ENCODE peak calls at places on chromosome 9, in nine cellular contexts. N is ureter; C is COLO829; X is pancreas; A is pons; J is ovary; V is activated CD4-positive, CD25-positive, alpha-beta regulatory T cell treated with anti-CD3 and anti-CD28 coated beads, Interleukin-2, amount 50 U/mL, for 16 hours; M is bronchial epithelial cell; D is progenitor cell of endocrine pancreas. L is an unnamed sample.

GRCh38 chr9:35903049-35903448 is 3.0 kb upstream of the HRCT1 start:
- DNase-seq in N (no peak), C (peak; percentile 76), X (no peak), A (peak; percentile 72), J (no peak), V (no peak), M (peak; percentile 74), D (no peak), L (no peak)

GRCh38 chr9:110427497-110428104 is 89.9 kb upstream of the TXNDC8 start:
- DNase-seq in N (no peak), C (peak; percentile 27), X (peak; percentile 70), A (peak; percentile 28), J (peak; percentile 26), V (no peak), M (peak; percentile 26), D (no peak), L (peak; percentile 72)

GRCh38 chr9:95296761-95297160 is 20.7 kb downstream of the FANCC start:
- DNase-seq in N (no peak), C (no peak), X (no peak), A (no peak), J (no peak), V (no peak), M (no peak), D (no peak), L (no peak)

GRCh38 chr9:69594180-69594579 is 78.0 kb downstream of the APBA1 start:
- DNase-seq in N (no peak), C (no peak), X (no peak), A (no peak), J (no peak), V (no peak), M (no peak), D (no peak), L (no peak)

GRCh38 chr9:27110181-27110580 is 1.2 kb downstream of the TEK start:
- DNase-seq in N (no peak), C (no peak), X (no peak), A (no peak), J (no peak), V (no peak), M (no peak), D (no peak), L (no peak)

GRCh38 chr9:74379718-74380117 is 117.4 kb upstream of the RORB start:
- DNase-seq in N (no peak), C (peak; percentile 49), X (no peak), A (peak; percentile 20), J (no peak), V (no peak), M (peak; percentile 71), D (peak; percentile 12), L (no peak)

GRCh38 chr9:122213589-122214413 is 15.0 kb downstream of the LHX6 start:
- DNase-seq in N (no peak), C (peak; percentile 83), X (peak; percentile 82), A (no peak), J (peak; percentile 32), V (no peak), M (peak; percentile 67), D (peak; percentile 73), L (peak; percentile 64)

GRCh38 chr9:37974506-37975173 is 70.7 kb upstream of the SLC25A51 start:
- DNase-seq in N (no peak), C (no peak), X (peak; percentile 33), A (no peak), J (no peak), V (no peak), M (peak; percentile 84), D (no peak), L (peak; percentile 72)

GRCh38 chr9:123723135-123723875 is 206.6 kb downstream of the DENND1A start:
- DNase-seq in N (no peak), C (no peak), X (no peak), A (no peak), J (no peak), V (no peak), M (no peak), D (no peak), L (no peak)

GRCh38 chr9:105006514-105006913 is 78.6 kb upstream of the ABCA1 start:
- DNase-seq in N (no peak), C (no peak), X (no peak), A (no peak), J (no peak), V (no peak), M (no peak), D (no peak), L (no peak)

GRCh38 chr9:120412425-120412951 is 167.5 kb downstream of the CDK5RAP2 start:
- DNase-seq in N (no peak), C (no peak), X (no peak), A (no peak), J (no peak), V (no peak), M (peak; percentile 54), D (no peak), L (no peak)

GRCh38 chr9:78574354-78575036 is 277.6 kb downstream of the PSAT1 start:
- DNase-seq in N (no peak), C (no peak), X (no peak), A (no peak), J (no peak), V (no peak), M (peak; percentile 3), D (no peak), L (no peak)

GRCh38 chr9:14027114-14027812 is 286.7 kb downstream of the NFIB start:
- DNase-seq in N (no peak), C (no peak), X (no peak), A (no peak), J (no peak), V (no peak), M (no peak), D (no peak), L (peak; percentile 17)

GRCh38 chr9:29691758-29692407 is 2118.6 kb upstream of the C9orf72 start:
- DNase-seq in N (no peak), C (no peak), X (no peak), A (peak; percentile 16), J (no peak), V (no peak), M (peak; percentile 50), D (no peak), L (no peak)

GRCh38 chr9:81588148-81588874 is 101.0 kb downstream of the TLE1 start:
- DNase-seq in N (peak; percentile 55), C (no peak), X (peak; percentile 68), A (no peak), J (no peak), V (no peak), M (peak; percentile 92), D (peak; percentile 17), L (peak; percentile 79)

GRCh38 chr9:130694205-130694604 is 625 bp downstream of the EXOSC2 start:
- DNase-seq in N (no peak), C (no peak), X (no peak), A (no peak), J (no peak), V (no peak), M (no peak), D (no peak), L (no peak)

GRCh38 chr9:84711936-84712335 is 42.4 kb downstream of the NTRK2 start:
- DNase-seq in N (peak; percentile 73), C (peak; percentile 83), X (no peak), A (peak; percentile 74), J (no peak), V (no peak), M (peak; percentile 90), D (no peak), L (peak; percentile 81)

GRCh38 chr9:124006448-124007156 is 5.0 kb upstream of the LHX2 start:
- DNase-seq in N (no peak), C (no peak), X (no peak), A (peak; percentile 49), J (no peak), V (no peak), M (no peak), D (no peak), L (no peak)

GRCh38 chr9:83544002-83544698 is 5.9 kb upstream of the FRMD3 start:
- DNase-seq in N (peak; percentile 48), C (peak; percentile 85), X (no peak), A (peak; percentile 21), J (no peak), V (no peak), M (peak; percentile 79), D (no peak), L (peak; percentile 84)

GRCh38 chr9:15697459-15697858 is 144.6 kb downstream of the CCDC171 start:
- DNase-seq in N (no peak), C (peak; percentile 25), X (no peak), A (no peak), J (no peak), V (no peak), M (peak; percentile 65), D (no peak), L (no peak)

GRCh38 chr9:135015986-135016640 is 71.4 kb upstream of the OLFM1 start:
- DNase-seq in N (no peak), C (no peak), X (peak; percentile 39), A (no peak), J (no peak), V (no peak), M (peak; percentile 2), D (no peak), L (no peak)

GRCh38 chr9:109035684-109036423 is 22.6 kb upstream of the CTNNAL1 start:
- DNase-seq in N (no peak), C (peak; percentile 96), X (no peak), A (no peak), J (peak; percentile 85), V (no peak), M (peak; percentile 85), D (no peak), L (peak; percentile 88)

GRCh38 chr9:32291370-32291769 is 93.1 kb upstream of the ACO1 start:
- DNase-seq in N (no peak), C (no peak), X (no peak), A (no peak), J (no peak), V (no peak), M (no peak), D (no peak), L (no peak)

L was measured in adrenal gland.